ENCODE peak calls at places on chromosomes 1 and 21, in eight cellular contexts. P, N, T, O, C, X, U and B are unnamed samples.

GRCh38 chr1:175493321-175493998 is 249.9 kb downstream of the TNR start:
- DNase-seq in P (no peak), X (no peak), O (no peak), N (no peak), C (no peak), T (no peak), U (no peak), B (no peak)

GRCh38 chr1:67748630-67749029 is 63.6 kb downstream of the GADD45A start:
- DNase-seq in O (no peak), X (no peak), N (no peak), C (no peak), P (peak), T (no peak), U (no peak), B (no peak)

GRCh38 chr1:233065655-233066054 is 115.2 kb downstream of the NTPCR start:
- DNase-seq in X (no peak), U (no peak), P (no peak), O (no peak), T (no peak), N (no peak), C (no peak), B (no peak)

GRCh38 chr1:101365186-101365585 is 128.4 kb downstream of the S1PR1 start:
- DNase-seq in U (no peak), T (no peak), O (no peak), N (no peak), P (no peak), C (no peak), X (no peak), B (no peak)

GRCh38 chr1:203006948-203007871 is at the start of gene TMEM183A:
- DNase-seq in T (peak), C (peak), N (peak), O (peak), U (peak), P (peak), X (peak), B (peak)

GRCh38 chr1:211520641-211521040 is 28.7 kb upstream of the RD3 start:
- DNase-seq in P (no peak), C (no peak), O (no peak), X (no peak), T (no peak), U (no peak), N (no peak), B (no peak)

GRCh38 chr1:23743287-23744052 is at the start of gene ELOA:
- DNase-seq in X (no peak), T (peak), C (peak), N (peak), U (peak), O (peak), P (no peak), B (no peak)

GRCh38 chr1:35120458-35121133 is 41.4 kb downstream of the ZMYM1 start:
- DNase-seq in O (no peak), N (no peak), U (no peak), X (no peak), T (peak), P (no peak), C (no peak), B (no peak)

GRCh38 chr1:25197982-25198681 is 34.2 kb downstream of the SYF2 start:
- DNase-seq in P (no peak), T (no peak), N (peak), U (no peak), X (no peak), O (no peak), C (peak), B (no peak)

GRCh38 chr1:3664700-3665375 is 12.5 kb downstream of the TP73 start:
- DNase-seq in N (no peak), O (no peak), T (no peak), C (peak), X (no peak), P (no peak), U (no peak), B (no peak)

GRCh38 chr1:9037476-9038337 is 11.5 kb upstream of the SLC2A7 start:
- DNase-seq in U (no peak), X (no peak), T (no peak), C (no peak), O (no peak), N (no peak), P (no peak), B (no peak)

GRCh38 chr1:52534928-52535764 is 17.7 kb downstream of the TUT4 start:
- DNase-seq in N (no peak), X (no peak), C (no peak), U (no peak), O (no peak), P (no peak), T (no peak), B (no peak)

GRCh38 chr21:22138297-22139016 is 1140.2 kb downstream of the NCAM2 start:
- DNase-seq in P (no peak), O (no peak), N (no peak), C (no peak), U (no peak), X (no peak), T (no peak), B (no peak)

GRCh38 chr1:61053712-61054608 is 28.4 kb upstream of the NFIA start:
- DNase-seq in X (no peak), U (no peak), P (no peak), O (no peak), T (peak), C (peak), N (no peak), B (no peak)

GRCh38 chr1:86434031-86434430 is 10.1 kb downstream of the CLCA2 start:
- DNase-seq in O (no peak), U (no peak), P (no peak), C (no peak), N (no peak), X (no peak), T (no peak), B (no peak)

GRCh38 chr1:93814059-93814794 is 64.8 kb downstream of the DNTTIP2 start:
- DNase-seq in C (peak), X (peak), T (no peak), O (peak), U (peak), P (peak), N (peak), B (no peak)

GRCh38 chr21:45768011-45768740 is 124.7 kb downstream of the PCBP3 start:
- DNase-seq in X (no peak), U (no peak), P (no peak), O (no peak), N (no peak), C (no peak), T (no peak), B (peak)

GRCh38 chr1:245411245-245411644 is 256.5 kb downstream of the KIF26B start:
- DNase-seq in T (no peak), O (no peak), U (no peak), X (no peak), N (no peak), P (peak), C (no peak), B (no peak)

GRCh38 chr1:205484985-205485967 is 19.2 kb upstream of the CDK18 start:
- DNase-seq in O (peak), P (peak), X (peak), U (peak), N (peak), C (peak), T (peak), B (no peak)

GRCh38 chr1:47738560-47739182 is 258.5 kb downstream of the TRABD2B start:
- DNase-seq in O (peak), T (peak), U (no peak), X (no peak), C (no peak), P (no peak), N (peak), B (no peak)

GRCh38 chr1:36699113-36699512 is 216.4 kb upstream of the CSF3R start:
- DNase-seq in U (no peak), X (no peak), P (no peak), O (no peak), C (no peak), N (no peak), T (no peak), B (no peak)